ENCODE peak calls at places on chromosomes 3 and 15, in ten cellular contexts. C is stimulated activated naive CD8-positive, alpha-beta T cell treated with anti-CD3 and anti-CD28 coated beads, Interleukin-15, amount 100 ng/mL, for 72 hours; F is effector memory CD8-positive, alpha-beta T cell; B is left cardiac atrium; L is memory B cell; S is activated naive CD8-positive, alpha-beta T cell treated with anti-CD3 and anti-CD28 coated beads, Interleukin-2, amount 10 ng/mL, durations not matched to agents 7 days and 5 days; M is A549; G is Right ventricle myocardium superior; I is foreskin keratinocyte; E is upper lobe of right lung. Z is an unnamed sample.

GRCh38 chr15:81235781-81236507 is 39.3 kb downstream of the IL16 start:
- ATAC-seq in C (no peak), F (no peak), B (peak), L (no peak), S (no peak), M (no peak), G (peak), I (peak), E (no peak), Z (no peak)

GRCh38 chr15:66650433-66650832 is 51.6 kb upstream of the SMAD6 start:
- ATAC-seq in C (no peak), F (no peak), B (peak), L (no peak), S (no peak), M (peak), G (peak), I (no peak), E (peak), Z (peak)

GRCh38 chr3:108403921-108404320 is 106.5 kb downstream of the MYH15 start:
- ATAC-seq in C (no peak), F (no peak), B (no peak), L (no peak), S (no peak), M (no peak), G (no peak), I (no peak), E (no peak), Z (no peak)

GRCh38 chr15:56886878-56887781 is 31.3 kb upstream of the TCF12 start:
- ATAC-seq in C (peak), F (peak), B (peak), L (peak), S (peak), M (peak), G (peak), I (peak), E (peak), Z (peak)

GRCh38 chr15:57079907-57080750 is 161.7 kb downstream of the TCF12 start:
- ATAC-seq in C (peak), F (no peak), B (no peak), L (peak), S (peak), M (peak), G (no peak), I (no peak), E (no peak), Z (no peak)

GRCh38 chr3:8575364-8576104 is 69.1 kb downstream of the SSUH2 start:
- ATAC-seq in C (no peak), F (no peak), B (no peak), L (no peak), S (no peak), M (peak), G (no peak), I (no peak), E (no peak), Z (peak)

GRCh38 chr3:105495021-105495420 is 128.3 kb downstream of the ALCAM start:
- ATAC-seq in C (no peak), F (no peak), B (no peak), L (no peak), S (no peak), M (no peak), G (no peak), I (no peak), E (no peak), Z (no peak)

GRCh38 chr3:2544212-2544611 is 445.5 kb downstream of the CNTN4 start:
- ATAC-seq in C (no peak), F (no peak), B (no peak), L (no peak), S (no peak), M (no peak), G (no peak), I (no peak), E (no peak), Z (no peak)

GRCh38 chr15:39318231-39318630 is 262.6 kb upstream of the THBS1 start:
- ATAC-seq in C (no peak), F (no peak), B (no peak), L (no peak), S (no peak), M (no peak), G (no peak), I (no peak), E (no peak), Z (no peak)

GRCh38 chr15:25674948-25675347 is 188.2 kb downstream of the ATP10A start:
- ATAC-seq in C (no peak), F (no peak), B (peak), L (no peak), S (no peak), M (no peak), G (peak), I (no peak), E (no peak), Z (no peak)

GRCh38 chr15:52652984-52653383 is 26.2 kb downstream of the ATOSA start:
- ATAC-seq in C (no peak), F (no peak), B (peak), L (no peak), S (no peak), M (peak), G (peak), I (peak), E (no peak), Z (peak)

GRCh38 chr15:95712785-95713184 is 617.7 kb upstream of the NR2F2 start:
- ATAC-seq in C (no peak), F (no peak), B (no peak), L (no peak), S (no peak), M (no peak), G (no peak), I (no peak), E (no peak), Z (no peak)

GRCh38 chr3:134466366-134466765 is 19.4 kb downstream of the ANAPC13 start:
- ATAC-seq in C (no peak), F (no peak), B (no peak), L (no peak), S (no peak), M (no peak), G (no peak), I (no peak), E (no peak), Z (no peak)

GRCh38 chr15:43912991-43913927 is 86.5 kb downstream of the WDR76 start:
- ATAC-seq in C (peak), F (no peak), B (peak), L (no peak), S (no peak), M (peak), G (peak), I (peak), E (peak), Z (peak)

GRCh38 chr3:122456074-122456473 is 40.2 kb upstream of the WDR5B start:
- ATAC-seq in C (no peak), F (no peak), B (no peak), L (no peak), S (no peak), M (no peak), G (no peak), I (no peak), E (no peak), Z (no peak)

GRCh38 chr3:50637945-50638344 is 21.0 kb downstream of the MAPKAPK3 start:
- ATAC-seq in C (no peak), F (no peak), B (no peak), L (no peak), S (no peak), M (no peak), G (peak), I (no peak), E (no peak), Z (no peak)

GRCh38 chr3:194121881-194122280 is 14.1 kb upstream of the HES1 start:
- ATAC-seq in C (no peak), F (no peak), B (no peak), L (no peak), S (no peak), M (peak), G (no peak), I (peak), E (no peak), Z (peak)

GRCh38 chr3:56277236-56277635 is 191.0 kb downstream of the ERC2 start:
- ATAC-seq in C (no peak), F (no peak), B (no peak), L (no peak), S (no peak), M (no peak), G (no peak), I (no peak), E (no peak), Z (no peak)

GRCh38 chr3:106566277-106566676 is 697.5 kb upstream of the CBLB start:
- ATAC-seq in C (peak), F (peak), B (no peak), L (peak), S (no peak), M (peak), G (no peak), I (no peak), E (peak), Z (no peak)

GRCh38 chr3:149384911-149385321 is 7.5 kb upstream of the TM4SF1 start:
- ATAC-seq in C (no peak), F (no peak), B (peak), L (no peak), S (no peak), M (no peak), G (no peak), I (peak), E (no peak), Z (peak)

GRCh38 chr15:80081390-80081789 is 21.9 kb downstream of the ZFAND6 start:
- ATAC-seq in C (no peak), F (peak), B (no peak), L (peak), S (no peak), M (peak), G (no peak), I (no peak), E (peak), Z (peak)

GRCh38 chr3:100002599-100003350 is 111.5 kb downstream of the FILIP1L start:
- ATAC-seq in C (peak), F (no peak), B (peak), L (no peak), S (no peak), M (peak), G (peak), I (peak), E (peak), Z (peak)

Z was measured in esophagus mucosa.